ENCODE peak calls at places on chromosomes 12 and 14, in seven cellular contexts. One of them, this sample, is unnamed. For H3K9me3 and H3K4me1, the result is how much of the 10 kb centered on the place peaks cover.

GRCh38 chr14:91315844-91316267 is 71.4 kb upstream of the GPR68 start:
- DNase-seq in stomach: peak
- DNase-seq in endothelial cell of umbilical vein: no peak
- DNase-seq in lower lobe of right lung: no peak
- DNase-seq in A549: no peak
- DNase-seq in CD4-positive, alpha-beta memory T cell: peak
- DNase-seq in IMR-90: no peak
- DNase-seq in this sample: peak

GRCh38 chr12:130622803-130623202 is 93.3 kb downstream of the RIMBP2 start:
- DNase-seq in stomach: no peak
- DNase-seq in endothelial cell of umbilical vein: no peak
- DNase-seq in lower lobe of right lung: no peak
- DNase-seq in A549: no peak
- DNase-seq in CD4-positive, alpha-beta memory T cell: no peak
- DNase-seq in IMR-90: no peak
- DNase-seq in this sample: no peak

GRCh38 chr12:124413401-124413800 is 118.5 kb downstream of the RFLNA start:
- DNase-seq in stomach: no peak
- DNase-seq in endothelial cell of umbilical vein: no peak
- DNase-seq in lower lobe of right lung: no peak
- DNase-seq in A549: no peak
- DNase-seq in CD4-positive, alpha-beta memory T cell: no peak
- DNase-seq in IMR-90: no peak
- DNase-seq in this sample: no peak

GRCh38 chr14:65940056-65940735 is 527.7 kb downstream of the FUT8 start:
- DNase-seq in stomach: no peak
- DNase-seq in endothelial cell of umbilical vein: no peak
- DNase-seq in lower lobe of right lung: no peak
- DNase-seq in A549: peak
- DNase-seq in CD4-positive, alpha-beta memory T cell: no peak
- DNase-seq in IMR-90: no peak
- DNase-seq in this sample: no peak

GRCh38 chr12:26373606-26374495 is 178.5 kb downstream of the SSPN start:
- DNase-seq in stomach: no peak
- DNase-seq in endothelial cell of umbilical vein: no peak
- DNase-seq in lower lobe of right lung: no peak
- DNase-seq in A549: no peak
- DNase-seq in CD4-positive, alpha-beta memory T cell: no peak
- DNase-seq in IMR-90: no peak
- DNase-seq in this sample: no peak

GRCh38 chr14:95527392-95528002 is 7.4 kb upstream of the GLRX5 start:
- DNase-seq in stomach: peak
- DNase-seq in endothelial cell of umbilical vein: no peak
- DNase-seq in lower lobe of right lung: no peak
- DNase-seq in A549: peak
- DNase-seq in CD4-positive, alpha-beta memory T cell: peak
- DNase-seq in IMR-90: peak
- DNase-seq in this sample: no peak

GRCh38 chr14:96363751-96364336 is 518 bp downstream of the GSKIP start:
- DNase-seq in stomach: peak
- DNase-seq in endothelial cell of umbilical vein: peak
- DNase-seq in lower lobe of right lung: peak
- DNase-seq in A549: peak
- DNase-seq in CD4-positive, alpha-beta memory T cell: no peak
- DNase-seq in IMR-90: peak
- DNase-seq in this sample: no peak

GRCh38 chr12:123599721-123600120 is 2.2 kb upstream of the DDX55 start:
- DNase-seq in stomach: peak
- DNase-seq in endothelial cell of umbilical vein: no peak
- DNase-seq in lower lobe of right lung: no peak
- DNase-seq in A549: no peak
- DNase-seq in CD4-positive, alpha-beta memory T cell: no peak
- DNase-seq in IMR-90: no peak
- DNase-seq in this sample: no peak

GRCh38 chr12:89939468-89940215 is 231.0 kb upstream of the ATP2B1 start:
- DNase-seq in stomach: no peak
- DNase-seq in endothelial cell of umbilical vein: no peak
- DNase-seq in lower lobe of right lung: no peak
- DNase-seq in A549: no peak
- DNase-seq in CD4-positive, alpha-beta memory T cell: no peak
- DNase-seq in IMR-90: peak
- DNase-seq in this sample: no peak

GRCh38 chr12:131850856-131851559 is 22.8 kb downstream of the MMP17 start:
- DNase-seq in stomach: peak
- DNase-seq in endothelial cell of umbilical vein: no peak
- DNase-seq in lower lobe of right lung: no peak
- DNase-seq in A549: peak
- DNase-seq in CD4-positive, alpha-beta memory T cell: no peak
- DNase-seq in IMR-90: no peak
- DNase-seq in this sample: no peak

GRCh38 chr12:5173511-5174011 is 129.9 kb downstream of the KCNA5 start:
- DNase-seq in stomach: no peak
- DNase-seq in endothelial cell of umbilical vein: no peak
- DNase-seq in lower lobe of right lung: no peak
- DNase-seq in A549: no peak
- DNase-seq in CD4-positive, alpha-beta memory T cell: no peak
- DNase-seq in IMR-90: no peak
- DNase-seq in this sample: no peak

GRCh38 chr14:88422919-88423318 is 37.5 kb downstream of the SPATA7 start:
- DNase-seq in stomach: no peak
- DNase-seq in endothelial cell of umbilical vein: no peak
- DNase-seq in lower lobe of right lung: no peak
- DNase-seq in A549: no peak
- DNase-seq in CD4-positive, alpha-beta memory T cell: no peak
- DNase-seq in IMR-90: peak
- DNase-seq in this sample: no peak

GRCh38 chr12:54948171-54948570 is 36.4 kb downstream of the TESPA1 start:
- DNase-seq in stomach: no peak
- DNase-seq in endothelial cell of umbilical vein: no peak
- DNase-seq in lower lobe of right lung: no peak
- DNase-seq in A549: no peak
- DNase-seq in CD4-positive, alpha-beta memory T cell: no peak
- DNase-seq in IMR-90: no peak
- DNase-seq in this sample: no peak

GRCh38 chr14:79333198-79333546 is 878.1 kb downstream of the DIO2 start:
- DNase-seq in stomach: no peak
- DNase-seq in endothelial cell of umbilical vein: no peak
- DNase-seq in lower lobe of right lung: no peak
- DNase-seq in A549: no peak
- DNase-seq in CD4-positive, alpha-beta memory T cell: no peak
- DNase-seq in IMR-90: no peak
- DNase-seq in this sample: no peak

GRCh38 chr14:79328863-79329262 is 882.4 kb downstream of the DIO2 start:
- DNase-seq in stomach: no peak
- DNase-seq in endothelial cell of umbilical vein: no peak
- DNase-seq in lower lobe of right lung: no peak
- DNase-seq in A549: no peak
- DNase-seq in CD4-positive, alpha-beta memory T cell: no peak
- DNase-seq in IMR-90: peak
- DNase-seq in this sample: no peak

GRCh38 chr14:79331820-79332219 is 879.5 kb downstream of the DIO2 start:
- DNase-seq in stomach: no peak
- DNase-seq in endothelial cell of umbilical vein: no peak
- DNase-seq in lower lobe of right lung: no peak
- DNase-seq in A549: no peak
- DNase-seq in CD4-positive, alpha-beta memory T cell: no peak
- DNase-seq in IMR-90: no peak
- DNase-seq in this sample: no peak

GRCh38 chr14:79334272-79334671 is 877.0 kb downstream of the DIO2 start:
- DNase-seq in stomach: no peak
- DNase-seq in endothelial cell of umbilical vein: no peak
- DNase-seq in lower lobe of right lung: no peak
- DNase-seq in A549: no peak
- DNase-seq in CD4-positive, alpha-beta memory T cell: no peak
- DNase-seq in IMR-90: no peak
- DNase-seq in this sample: no peak

GRCh38 chr14:79332504-79333197 is 878.7 kb downstream of the DIO2 start:
- DNase-seq in stomach: no peak
- DNase-seq in endothelial cell of umbilical vein: no peak
- DNase-seq in lower lobe of right lung: no peak
- DNase-seq in A549: no peak
- DNase-seq in CD4-positive, alpha-beta memory T cell: no peak
- DNase-seq in IMR-90: peak
- DNase-seq in this sample: no peak
- H3K9me3 ChIP-seq in stomach: under half
- H3K9me3 ChIP-seq in endothelial cell of umbilical vein: under half
- H3K9me3 ChIP-seq in lower lobe of right lung: under half
- H3K9me3 ChIP-seq in A549: under half
- H3K9me3 ChIP-seq in CD4-positive, alpha-beta memory T cell: under half
- H3K9me3 ChIP-seq in IMR-90: under half
- H3K9me3 ChIP-seq in this sample: under half

DNA sequence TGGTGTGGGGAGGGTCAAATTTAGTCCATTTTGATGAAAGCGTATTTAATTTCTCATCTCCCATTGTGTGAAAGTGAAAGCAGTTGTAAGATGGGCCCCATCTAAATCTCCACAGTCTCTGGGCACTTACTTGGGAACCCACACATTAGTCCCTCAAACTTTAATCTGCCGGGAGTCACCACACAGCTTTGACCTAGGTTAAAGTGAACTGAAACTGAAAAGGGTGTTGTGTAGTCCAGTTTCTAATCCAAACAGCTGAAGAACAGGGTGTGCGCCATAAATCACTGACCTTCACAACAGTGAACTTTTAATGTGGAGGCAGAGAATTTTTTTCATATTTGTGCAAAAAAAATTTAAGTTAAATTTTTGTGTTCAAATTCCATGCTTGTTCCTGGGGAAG is 48.4 kb upstream of the PTPRO start:
- DNase-seq in stomach: no peak
- DNase-seq in endothelial cell of umbilical vein: no peak
- DNase-seq in lower lobe of right lung: no peak
- DNase-seq in A549: no peak
- DNase-seq in CD4-positive, alpha-beta memory T cell: no peak
- DNase-seq in IMR-90: no peak
- DNase-seq in this sample: no peak
- H3K4me1 ChIP-seq in stomach: under half
- H3K4me1 ChIP-seq in endothelial cell of umbilical vein: under half
- H3K4me1 ChIP-seq in lower lobe of right lung: under half
- H3K4me1 ChIP-seq in A549: under half
- H3K4me1 ChIP-seq in CD4-positive, alpha-beta memory T cell: under half
- H3K4me1 ChIP-seq in IMR-90: under half
- H3K4me1 ChIP-seq in this sample: under half

GRCh38 chr12:65196762-65197567 is 27.6 kb downstream of the LEMD3 start:
- DNase-seq in stomach: no peak
- DNase-seq in endothelial cell of umbilical vein: no peak
- DNase-seq in lower lobe of right lung: no peak
- DNase-seq in A549: no peak
- DNase-seq in CD4-positive, alpha-beta memory T cell: no peak
- DNase-seq in IMR-90: no peak
- DNase-seq in this sample: no peak

GRCh38 chr12:65203376-65203775 is 34.0 kb downstream of the LEMD3 start:
- DNase-seq in stomach: no peak
- DNase-seq in endothelial cell of umbilical vein: no peak
- DNase-seq in lower lobe of right lung: no peak
- DNase-seq in A549: no peak
- DNase-seq in CD4-positive, alpha-beta memory T cell: no peak
- DNase-seq in IMR-90: no peak
- DNase-seq in this sample: no peak

GRCh38 chr12:65195387-65196055 is 26.1 kb downstream of the LEMD3 start:
- DNase-seq in stomach: no peak
- DNase-seq in endothelial cell of umbilical vein: no peak
- DNase-seq in lower lobe of right lung: no peak
- DNase-seq in A549: no peak
- DNase-seq in CD4-positive, alpha-beta memory T cell: no peak
- DNase-seq in IMR-90: no peak
- DNase-seq in this sample: no peak

GRCh38 chr12:65200007-65200665 is 30.8 kb downstream of the LEMD3 start:
- DNase-seq in stomach: no peak
- DNase-seq in endothelial cell of umbilical vein: peak
- DNase-seq in lower lobe of right lung: no peak
- DNase-seq in A549: no peak
- DNase-seq in CD4-positive, alpha-beta memory T cell: no peak
- DNase-seq in IMR-90: peak
- DNase-seq in this sample: no peak

DNA sequence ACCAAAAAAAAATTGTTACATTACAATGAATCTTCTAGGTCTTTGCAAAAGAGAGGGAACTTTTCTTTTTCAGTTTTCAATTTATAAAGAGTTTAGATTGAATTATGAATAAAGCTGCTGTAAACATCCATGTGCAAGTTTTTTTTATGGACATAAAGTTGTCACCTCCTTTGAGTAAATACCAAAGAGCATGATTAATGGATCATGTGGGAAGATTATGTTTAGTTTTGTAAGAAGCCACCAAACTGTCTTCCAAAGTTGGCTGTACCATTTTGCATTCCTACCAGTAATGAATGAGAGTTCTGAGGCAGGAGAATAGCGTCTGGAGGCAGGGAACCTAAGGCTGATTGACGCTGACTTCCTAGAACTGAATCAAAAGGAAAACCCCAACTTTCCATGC is 30.2 kb downstream of the LEMD3 start:
- DNase-seq in stomach: no peak
- DNase-seq in endothelial cell of umbilical vein: no peak
- DNase-seq in lower lobe of right lung: no peak
- DNase-seq in A549: no peak
- DNase-seq in CD4-positive, alpha-beta memory T cell: no peak
- DNase-seq in IMR-90: no peak
- DNase-seq in this sample: no peak
- H3K9me3 ChIP-seq in stomach: under half
- H3K9me3 ChIP-seq in endothelial cell of umbilical vein: under half
- H3K9me3 ChIP-seq in lower lobe of right lung: under half
- H3K9me3 ChIP-seq in A549: under half
- H3K9me3 ChIP-seq in CD4-positive, alpha-beta memory T cell: under half
- H3K9me3 ChIP-seq in IMR-90: under half
- H3K9me3 ChIP-seq in this sample: under half

DNA sequence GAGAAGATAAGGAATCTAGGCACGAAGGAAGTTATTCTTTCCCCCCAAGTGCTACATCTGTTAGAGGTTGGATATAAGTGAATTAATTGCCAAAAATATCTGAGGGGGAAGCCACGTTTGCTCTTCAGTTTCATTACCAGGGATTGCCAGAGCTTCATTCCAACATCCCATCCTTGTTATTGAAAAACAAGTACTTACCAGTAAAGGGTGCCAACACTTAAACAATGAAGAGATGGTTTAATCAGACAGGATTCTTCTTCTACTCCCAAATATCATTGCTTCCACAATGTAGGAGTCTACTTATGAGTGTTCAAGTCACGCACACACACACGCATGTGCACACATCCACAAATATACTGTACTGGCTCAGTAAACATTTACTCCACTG is 312.4 kb downstream of the RPAP3 start:
- DNase-seq in stomach: no peak
- DNase-seq in endothelial cell of umbilical vein: no peak
- DNase-seq in lower lobe of right lung: no peak
- DNase-seq in A549: peak
- DNase-seq in CD4-positive, alpha-beta memory T cell: no peak
- DNase-seq in IMR-90: peak
- DNase-seq in this sample: no peak
- H3K4me1 ChIP-seq in stomach: under half
- H3K4me1 ChIP-seq in endothelial cell of umbilical vein: under half
- H3K4me1 ChIP-seq in lower lobe of right lung: under half
- H3K4me1 ChIP-seq in A549: under half
- H3K4me1 ChIP-seq in CD4-positive, alpha-beta memory T cell: half or more
- H3K4me1 ChIP-seq in IMR-90: under half
- H3K4me1 ChIP-seq in this sample: half or more

This sample was measured in naive thymus-derived CD4-positive, alpha-beta T cell.